ENCODE peak calls at places on chromosomes 16 and 17, in six cellular contexts. X, S, T, E, Q and H are unnamed samples.

GRCh38 chr17:27356091-27356705 is 62.3 kb downstream of the WSB1 start:
- DNase-seq in X (no peak), S (no peak), T (no peak), E (no peak), Q (no peak), H (no peak)

GRCh38 chr17:81396278-81396721 is 1.0 kb downstream of the BAHCC1 start:
- DNase-seq in X (no peak), S (peak; percentile 52), T (no peak), E (no peak), Q (no peak), H (no peak)

GRCh38 chr17:46782250-46782953 is 36.1 kb downstream of the WNT3 start:
- DNase-seq in X (no peak), S (peak; percentile 65), T (no peak), E (peak; percentile 80), Q (no peak), H (peak; percentile 30)

GRCh38 chr17:47615766-47616424 is 33.8 kb upstream of the KPNB1 start:
- DNase-seq in X (no peak), S (no peak), T (no peak), E (no peak), Q (no peak), H (peak; percentile 82)

GRCh38 chr16:86895609-86896008 is 317.3 kb downstream of the FOXL1 start:
- DNase-seq in X (no peak), S (no peak), T (no peak), E (no peak), Q (no peak), H (no peak)

GRCh38 chr17:77110006-77110374 is 30.8 kb upstream of the SEC14L1 start:
- DNase-seq in X (no peak), S (peak; percentile 29), T (no peak), E (no peak), Q (peak; percentile 15), H (peak; percentile 19)

GRCh38 chr17:58325976-58326468 is 2.6 kb downstream of the TSPOAP1 start:
- DNase-seq in X (peak; percentile 20), S (no peak), T (no peak), E (no peak), Q (no peak), H (no peak)

GRCh38 chr16:71542377-71542776 is 16.2 kb downstream of the CHST4 start:
- DNase-seq in X (no peak), S (peak; percentile 78), T (no peak), E (peak; percentile 83), Q (no peak), H (peak; percentile 70)

GRCh38 chr16:69378760-69379159 is 7.0 kb downstream of the TERF2 start:
- DNase-seq in X (no peak), S (no peak), T (no peak), E (no peak), Q (no peak), H (no peak)

GRCh38 chr17:4708436-4708835 is 2.0 kb upstream of the ARRB2 start:
- DNase-seq in X (peak; percentile 20), S (no peak), T (no peak), E (peak; percentile 74), Q (no peak), H (peak; percentile 36)

GRCh38 chr16:87416826-87417471 is 24.8 kb downstream of the MAP1LC3B start:
- DNase-seq in X (no peak), S (no peak), T (no peak), E (no peak), Q (no peak), H (peak; percentile 56)

GRCh38 chr17:9213311-9213655 is 192.0 kb downstream of the NTN1 start:
- DNase-seq in X (no peak), S (no peak), T (no peak), E (no peak), Q (no peak), H (no peak)

GRCh38 chr17:8828517-8828875 is 29.3 kb upstream of the MFSD6L start:
- DNase-seq in X (no peak), S (no peak), T (no peak), E (no peak), Q (no peak), H (no peak)

GRCh38 chr17:80575057-80575875 is 30.6 kb downstream of the RPTOR start:
- DNase-seq in X (peak; percentile 17), S (peak; percentile 97), T (peak; percentile 65), E (peak; percentile 93), Q (no peak), H (peak; percentile 90)

GRCh38 chr17:10169274-10169673 is 29.1 kb downstream of the GAS7 start:
- DNase-seq in X (no peak), S (no peak), T (no peak), E (no peak), Q (no peak), H (peak; percentile 83)

GRCh38 chr17:78237403-78238012 is 6.1 kb downstream of the TMEM235 start:
- DNase-seq in X (peak; percentile 91), S (no peak), T (no peak), E (no peak), Q (peak; percentile 63), H (no peak)

GRCh38 chr16:6081320-6081976 is 983.9 kb upstream of the EEF2KMT start:
- DNase-seq in X (peak; percentile 9), S (peak; percentile 64), T (no peak), E (peak; percentile 68), Q (no peak), H (peak; percentile 8)